ENCODE peak calls at places on chromosomes 16 and 17, in ten cellular contexts. Z, E, U, W, C, A, M, I, T and N are unnamed samples.
A peak's percentile ranks its signal among the peaks of the same experiment; 100 is the strongest.

GRCh38 chr16:47142469-47143328 is 1.0 kb downstream of the NETO2 start:
- DNase-seq in M (peak; percentile 56), I (peak; percentile 63), A (no peak), C (no peak), W (peak; percentile 52), Z (peak; percentile 49), T (no peak), U (no peak), E (peak; percentile 22), N (peak; percentile 27)

GRCh38 chr17:62963296-62963695 is 2.7 kb upstream of the TANC2 start:
- DNase-seq in T (no peak), C (no peak), M (peak; percentile 42), Z (no peak), E (no peak), W (no peak), A (no peak), I (peak; percentile 75), U (no peak), N (no peak)

GRCh38 chr17:12666718-12667117 is 1.0 kb downstream of the MYOCD start:
- DNase-seq in Z (no peak), A (no peak), M (no peak), E (no peak), I (peak; percentile 2), C (no peak), W (no peak), T (no peak), U (no peak), N (no peak)

GRCh38 chr16:12311309-12311708 is 334.8 kb downstream of the SNX29 start:
- DNase-seq in I (no peak), M (no peak), W (no peak), C (no peak), U (peak; percentile 23), Z (no peak), A (no peak), E (peak; percentile 58), T (no peak), N (no peak)

GRCh38 chr17:11384131-11384530 is 143.1 kb downstream of the SHISA6 start:
- DNase-seq in Z (no peak), M (no peak), U (no peak), I (no peak), T (no peak), A (no peak), C (no peak), W (no peak), E (no peak), N (no peak)

GRCh38 chr16:48384305-48384981 is 770 bp downstream of the SIAH1 start:
- DNase-seq in M (peak; percentile 66), C (peak; percentile 58), E (peak; percentile 64), I (peak; percentile 36), W (peak; percentile 79), U (no peak), Z (peak; percentile 61), T (peak; percentile 55), A (no peak), N (peak; percentile 35)

GRCh38 chr16:1740234-1740633 is 31.1 kb downstream of the NME3 start:
- DNase-seq in E (no peak), U (no peak), C (no peak), T (no peak), I (no peak), A (no peak), Z (no peak), M (no peak), W (no peak), N (no peak)

GRCh38 chr17:81527591-81528383 is at the start of gene FSCN2:
- DNase-seq in A (no peak), W (peak; percentile 25), M (no peak), Z (no peak), E (no peak), I (no peak), T (peak; percentile 52), U (no peak), C (no peak), N (no peak)

GRCh38 chr16:50079741-50080140 is 14.0 kb downstream of the HEATR3 start:
- DNase-seq in W (no peak), Z (no peak), M (no peak), A (no peak), I (peak; percentile 20), E (no peak), C (no peak), U (no peak), T (no peak), N (no peak)

GRCh38 chr17:72344613-72345012 is 223.8 kb downstream of the SOX9 start:
- DNase-seq in A (no peak), C (no peak), W (no peak), M (no peak), E (no peak), I (no peak), Z (peak; percentile 28), T (no peak), U (no peak), N (no peak)

GRCh38 chr16:79897087-79897443 is 296.5 kb upstream of the MAF start:
- DNase-seq in M (no peak), W (no peak), C (no peak), T (no peak), A (no peak), Z (no peak), U (no peak), I (no peak), E (no peak), N (no peak)

GRCh38 chr16:10557750-10558149 is 22.6 kb downstream of the EMP2 start:
- DNase-seq in A (no peak), T (no peak), M (no peak), Z (no peak), I (no peak), U (no peak), C (no peak), E (no peak), W (no peak), N (no peak)

GRCh38 chr17:57604771-57605733 is 140.0 kb downstream of the CCDC182 start:
- DNase-seq in W (peak; percentile 35), Z (peak; percentile 78), U (no peak), C (peak; percentile 68), A (no peak), M (peak; percentile 63), I (peak; percentile 49), T (no peak), E (no peak), N (peak; percentile 74)

GRCh38 chr16:23953476-23953875 is 117.7 kb downstream of the PRKCB start:
- DNase-seq in T (no peak), M (no peak), I (no peak), A (no peak), E (no peak), W (no peak), U (no peak), C (no peak), Z (no peak), N (no peak)

GRCh38 chr16:24198807-24199533 is 57.2 kb upstream of the CACNG3 start:
- DNase-seq in A (no peak), W (no peak), I (no peak), E (no peak), Z (no peak), U (no peak), T (no peak), C (no peak), M (no peak), N (no peak)

GRCh38 chr16:5071681-5072333 is at the start of gene ALG1:
- DNase-seq in T (peak; percentile 87), I (peak; percentile 85), C (peak; percentile 90), M (peak; percentile 90), W (peak; percentile 92), A (peak; percentile 37), E (peak; percentile 88), Z (peak; percentile 94), U (no peak), N (peak; percentile 91)
- TF ChIP-seq CTCF in T (no peak), I (no peak), C (no peak), M (no peak), W (no peak), A (peak; percentile 1), E (no peak), Z (no peak), U (no peak), N (no peak)

DNA sequence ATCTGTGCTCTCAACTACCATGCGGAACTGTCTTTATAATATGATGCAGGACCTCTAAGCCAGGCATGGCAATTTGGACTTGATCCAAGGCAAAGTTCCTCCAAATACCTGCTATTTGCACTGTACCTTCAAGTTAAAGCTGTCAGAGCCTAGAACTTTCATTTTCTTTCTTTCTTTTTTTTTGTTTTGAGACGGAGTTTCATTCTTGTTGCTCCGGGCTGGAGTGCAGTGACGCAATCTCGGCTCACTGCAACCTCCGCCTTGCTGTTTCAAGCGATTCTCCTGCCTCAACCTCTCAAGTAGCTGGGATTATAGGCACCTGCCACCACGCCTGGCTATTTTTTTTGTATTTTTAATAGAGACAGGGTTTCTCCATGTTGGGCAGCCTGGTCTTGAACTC is 51.7 kb downstream of the ARHGAP27 start:
- DNase-seq in W (no peak), E (no peak), A (no peak), Z (peak; percentile 21), T (no peak), I (no peak), C (no peak), M (no peak), U (no peak), N (no peak)
- TF ChIP-seq CTCF in W (no peak), E (no peak), A (no peak), Z (no peak), T (no peak), I (no peak), C (no peak), M (no peak), U (no peak), N (no peak)

GRCh38 chr17:78133971-78134898 is 3.7 kb downstream of the TMC8 start:
- DNase-seq in T (peak; percentile 49), W (peak; percentile 65), A (no peak), U (peak; percentile 72), M (peak; percentile 36), I (no peak), C (no peak), E (peak; percentile 89), Z (peak; percentile 90), N (peak; percentile 88)
- TF ChIP-seq CTCF in T (peak; percentile 43), W (peak; percentile 42), A (peak; percentile 72), U (peak; percentile 87), M (peak; percentile 55), I (peak; percentile 57), C (no peak), E (peak; percentile 40), Z (peak; percentile 78), N (peak; percentile 74)

GRCh38 chr16:66161942-66162341 is 204.5 kb upstream of the CDH5 start:
- DNase-seq in C (no peak), I (no peak), M (no peak), U (no peak), Z (peak; percentile 46), W (no peak), T (no peak), E (no peak), A (no peak), N (no peak)

GRCh38 chr16:66164581-66164980 is 201.9 kb upstream of the CDH5 start:
- DNase-seq in A (no peak), I (no peak), E (no peak), M (no peak), U (no peak), C (no peak), Z (no peak), W (no peak), T (no peak), N (no peak)

GRCh38 chr16:66155933-66156332 is 210.6 kb upstream of the CDH5 start:
- DNase-seq in W (no peak), Z (peak; percentile 78), A (no peak), C (no peak), T (no peak), M (no peak), U (no peak), E (no peak), I (no peak), N (no peak)

GRCh38 chr16:66156538-66156937 is 210.0 kb upstream of the CDH5 start:
- DNase-seq in E (no peak), Z (no peak), U (no peak), M (no peak), T (no peak), I (no peak), A (no peak), W (no peak), C (no peak), N (no peak)

GRCh38 chr16:66159987-66160386 is 206.5 kb upstream of the CDH5 start:
- DNase-seq in I (no peak), T (no peak), E (no peak), M (peak; percentile 24), U (no peak), C (no peak), A (no peak), W (no peak), Z (no peak), N (no peak)
- TF ChIP-seq CTCF in I (no peak), T (no peak), E (no peak), M (no peak), U (no peak), C (no peak), A (peak; percentile 57), W (no peak), Z (no peak), N (no peak)